ENCODE peak calls at places on chromosomes 3 and 15, in ten cellular contexts. L is fibroblast of the conjunctiva; C is choroid plexus epithelial cell; M is NB4; Q is activated T-helper 1 cell treated with anti-CD3 and anti-CD28 coated beads, Interleukin-2, amount 50 U/mL, for 16 hours; K is Daoy; N is NCI-H2171 treated with DMSO at 0.1 percent for 48 hours; E is Panc1; W is neuronal stem cell; I is AG04450. V is an unnamed sample.

GRCh38 chr3:39590776-39591175 is 123.3 kb downstream of the MOBP start:
- DNase-seq in L (no peak), C (no peak), M (no peak), Q (no peak), K (no peak), N (no peak), E (no peak), W (no peak), I (no peak), V (no peak)

GRCh38 chr3:184645304-184645703 is 66.6 kb downstream of the MAGEF1 start:
- DNase-seq in L (no peak), C (peak), M (no peak), Q (no peak), K (peak), N (no peak), E (no peak), W (no peak), I (no peak), V (no peak)

GRCh38 chr15:58839485-58839884 is 68.4 kb downstream of the MINDY2 start:
- DNase-seq in L (no peak), C (peak), M (peak), Q (no peak), K (no peak), N (no peak), E (no peak), W (no peak), I (no peak), V (no peak)

GRCh38 chr3:38834110-38834509 is 18.1 kb upstream of the SCN10A start:
- DNase-seq in L (peak), C (peak), M (peak), Q (no peak), K (peak), N (no peak), E (no peak), W (no peak), I (peak), V (no peak)

GRCh38 chr3:99351097-99351496 is 287.3 kb upstream of the COL8A1 start:
- DNase-seq in L (no peak), C (no peak), M (no peak), Q (no peak), K (no peak), N (no peak), E (no peak), W (no peak), I (no peak), V (no peak)

GRCh38 chr3:129795596-129795995 is 97.9 kb downstream of the TMCC1 start:
- DNase-seq in L (no peak), C (no peak), M (no peak), Q (no peak), K (peak), N (no peak), E (peak), W (no peak), I (no peak), V (no peak)

GRCh38 chr15:63391669-63392354 is 10.2 kb upstream of the CA12 start:
- DNase-seq in L (no peak), C (no peak), M (no peak), Q (no peak), K (no peak), N (no peak), E (no peak), W (no peak), I (no peak), V (no peak)

GRCh38 chr3:186298876-186299275 is 63.2 kb downstream of the DGKG start:
- DNase-seq in L (no peak), C (peak), M (peak), Q (no peak), K (peak), N (no peak), E (no peak), W (no peak), I (no peak), V (no peak)

GRCh38 chr15:79209690-79210089 is 72.8 kb upstream of the ANKRD34C start:
- DNase-seq in L (no peak), C (no peak), M (no peak), Q (no peak), K (no peak), N (no peak), E (no peak), W (no peak), I (no peak), V (no peak)

GRCh38 chr3:16182183-16182582 is 7.7 kb downstream of the GALNT15 start:
- DNase-seq in L (no peak), C (no peak), M (no peak), Q (no peak), K (no peak), N (no peak), E (no peak), W (no peak), I (no peak), V (no peak)

GRCh38 chr3:22862111-22862510 is 341.0 kb upstream of the UBE2E2 start:
- DNase-seq in L (no peak), C (no peak), M (no peak), Q (no peak), K (no peak), N (no peak), E (no peak), W (no peak), I (no peak), V (no peak)

GRCh38 chr3:25830373-25831305 is 40.7 kb downstream of the OXSM start:
- DNase-seq in L (no peak), C (no peak), M (no peak), Q (no peak), K (no peak), N (no peak), E (no peak), W (no peak), I (no peak), V (no peak)

GRCh38 chr3:48422272-48422671 is 7.6 kb downstream of the PLXNB1 start:
- DNase-seq in L (no peak), C (no peak), M (no peak), Q (no peak), K (no peak), N (no peak), E (no peak), W (no peak), I (no peak), V (no peak)

GRCh38 chr3:65597225-65597951 is 441.3 kb downstream of the MAGI1 start:
- DNase-seq in L (no peak), C (no peak), M (no peak), Q (no peak), K (peak), N (peak), E (no peak), W (peak), I (no peak), V (no peak)

GRCh38 chr15:72758195-72758594 is 25.4 kb downstream of the ADPGK start:
- DNase-seq in L (peak), C (peak), M (no peak), Q (no peak), K (peak), N (no peak), E (no peak), W (no peak), I (peak), V (no peak)

GRCh38 chr3:58189691-58190090 is 21.1 kb downstream of the DNASE1L3 start:
- DNase-seq in L (no peak), C (no peak), M (no peak), Q (no peak), K (no peak), N (no peak), E (no peak), W (no peak), I (no peak), V (no peak)

GRCh38 chr3:41267975-41268640 is 68.8 kb downstream of the CTNNB1 start:
- DNase-seq in L (peak), C (peak), M (peak), Q (no peak), K (peak), N (no peak), E (peak), W (no peak), I (peak), V (no peak)

GRCh38 chr3:111032677-111033076 is 38.9 kb upstream of the NECTIN3 start:
- DNase-seq in L (no peak), C (no peak), M (no peak), Q (no peak), K (no peak), N (no peak), E (no peak), W (no peak), I (no peak), V (no peak)

GRCh38 chr3:134149286-134149685 is 101.4 kb downstream of the RYK start:
- DNase-seq in L (no peak), C (peak), M (no peak), Q (no peak), K (no peak), N (no peak), E (no peak), W (no peak), I (no peak), V (no peak)

GRCh38 chr15:53974813-53975212 is 3.4 kb upstream of the UNC13C start:
- DNase-seq in L (no peak), C (no peak), M (peak), Q (no peak), K (no peak), N (no peak), E (no peak), W (no peak), I (no peak), V (no peak)

GRCh38 chr3:172987268-172987667 is 153.8 kb downstream of the SPATA16 start:
- DNase-seq in L (no peak), C (peak), M (no peak), Q (no peak), K (peak), N (peak), E (no peak), W (no peak), I (no peak), V (no peak)

GRCh38 chr15:27587810-27588209 is 511.3 kb downstream of the OCA2 start:
- DNase-seq in L (no peak), C (peak), M (peak), Q (no peak), K (no peak), N (peak), E (no peak), W (peak), I (no peak), V (no peak)